ENCODE peak calls at places on chromosomes 13 and 19, in seven cellular contexts. Y is Panc1, W is suprapubic skin, E is esophagus muscularis mucosa, B is K562, Z is SK-N-SH, M is upper lobe of left lung. L is an unnamed sample.

GRCh38 chr13:71360041-71360440 is 507.0 kb downstream of the DACH1 start:
- DNase-seq in Z (no peak), W (no peak), M (no peak), E (no peak), B (no peak), Y (no peak), L (no peak)

GRCh38 chr19:53147645-53148044 is 11.2 kb downstream of the ZNF347 start:
- DNase-seq in E (no peak), Y (no peak), B (no peak), M (no peak), Z (no peak), W (no peak), L (no peak)

GRCh38 chr13:96671073-96671472 is 323.2 kb downstream of the OXGR1 start:
- DNase-seq in Z (no peak), M (no peak), E (no peak), Y (no peak), B (no peak), W (no peak), L (no peak)

GRCh38 chr19:17966497-17967257 is at the start of gene KCNN1:
- DNase-seq in W (no peak), Y (no peak), Z (peak), M (peak), B (peak), E (no peak), L (no peak)

GRCh38 chr13:20141238-20142018 is 19.4 kb downstream of the GJA3 start:
- DNase-seq in Y (no peak), M (no peak), E (no peak), B (no peak), W (no peak), Z (no peak), L (no peak)

GRCh38 chr13:45231722-45232121 is 30.9 kb upstream of the KCTD4 start:
- DNase-seq in B (peak), E (no peak), Y (no peak), M (no peak), Z (peak), W (no peak), L (no peak)

GRCh38 chr19:1261512-1261862 is 7.6 kb upstream of the CIRBP start:
- DNase-seq in E (no peak), B (no peak), M (no peak), Y (no peak), Z (no peak), W (no peak), L (peak)

GRCh38 chr13:46463719-46464118 is 76.7 kb upstream of the RUBCNL start:
- DNase-seq in Y (no peak), Z (no peak), M (peak), W (no peak), B (no peak), E (no peak), L (no peak)

GRCh38 chr13:20812890-20813289 is 39.1 kb upstream of the EEF1AKMT1 start:
- DNase-seq in B (no peak), M (no peak), Y (no peak), Z (no peak), W (no peak), E (no peak), L (no peak)

GRCh38 chr13:108961542-108962125 is 332.2 kb downstream of the MYO16 start:
- DNase-seq in E (no peak), B (peak), Y (peak), Z (peak), M (no peak), W (no peak), L (no peak)

GRCh38 chr19:30450101-30450500 is 77.9 kb downstream of the ZNF536 start:
- DNase-seq in Y (no peak), B (no peak), Z (peak), M (no peak), W (no peak), E (no peak), L (peak)

GRCh38 chr13:29572575-29572974 is 22.9 kb downstream of the SLC7A1 start:
- DNase-seq in Z (no peak), W (no peak), M (no peak), B (no peak), Y (no peak), E (no peak), L (no peak)

GRCh38 chr19:33304760-33305647 is 2.7 kb upstream of the CEBPA start:
- DNase-seq in W (no peak), E (no peak), Y (no peak), B (peak), M (no peak), Z (no peak), L (peak)

GRCh38 chr19:5166262-5166661 is 174.3 kb downstream of the PTPRS start:
- DNase-seq in W (no peak), Z (no peak), E (no peak), Y (no peak), M (no peak), B (no peak), L (no peak)

GRCh38 chr19:39679791-39680168 is 24.1 kb downstream of the LGALS16 start:
- DNase-seq in Y (no peak), W (no peak), E (no peak), B (no peak), Z (no peak), M (no peak), L (no peak)

GRCh38 chr19:31314849-31315620 is 34.2 kb downstream of the TSHZ3 start:
- DNase-seq in Y (no peak), M (peak), W (no peak), Z (peak), B (no peak), E (no peak), L (peak)

GRCh38 chr19:31539386-31539785 is 190.2 kb upstream of the TSHZ3 start:
- DNase-seq in W (no peak), Y (no peak), M (no peak), Z (no peak), E (peak), B (no peak), L (no peak)

GRCh38 chr13:109747524-109747923 is 38.9 kb downstream of the IRS2 start:
- DNase-seq in W (no peak), Z (no peak), B (no peak), M (no peak), Y (no peak), E (no peak), L (no peak)

GRCh38 chr19:15563325-15563794 is 51.7 kb upstream of the CYP4F8 start:
- DNase-seq in Y (no peak), Z (peak), B (peak), E (no peak), M (peak), W (no peak), L (no peak)

GRCh38 chr13:22178878-22179277 is 508.0 kb downstream of the FGF9 start:
- DNase-seq in W (no peak), E (no peak), M (no peak), B (no peak), Z (no peak), Y (no peak), L (no peak)

GRCh38 chr13:36062249-36062648 is 68.9 kb downstream of the DCLK1 start:
- DNase-seq in Y (no peak), M (no peak), E (no peak), B (no peak), Z (no peak), W (no peak), L (no peak)

GRCh38 chr19:3932931-3933810 is at the start of gene NMRK2:
- DNase-seq in E (no peak), Z (peak), M (peak), B (peak), Y (no peak), W (no peak), L (no peak)

GRCh38 chr19:16470911-16471811 is 609 bp downstream of the EPS15L1 start:
- DNase-seq in M (no peak), Z (no peak), E (no peak), W (peak), Y (no peak), B (no peak), L (no peak)

GRCh38 chr19:13460045-13460444 is 46.2 kb downstream of the CACNA1A start:
- DNase-seq in B (no peak), W (no peak), Z (no peak), Y (no peak), E (no peak), M (no peak), L (no peak)

GRCh38 chr19:36115453-36116343 is at the start of gene TBCB:
- DNase-seq in Y (peak), B (peak), M (peak), Z (peak), E (peak), W (peak), L (peak)

GRCh38 chr19:10503002-10503789 is at the start of gene KEAP1:
- DNase-seq in Z (peak), E (no peak), Y (no peak), B (peak), M (peak), W (no peak), L (peak)

GRCh38 chr19:41886761-41887710 is 4.1 kb downstream of the ARHGEF1 start:
- DNase-seq in Z (no peak), B (no peak), E (no peak), Y (no peak), M (no peak), W (no peak), L (no peak)

GRCh38 chr19:10320602-10321416 is 5.0 kb upstream of the FDX2 start:
- DNase-seq in Y (no peak), B (no peak), W (no peak), E (no peak), Z (no peak), M (peak), L (no peak)

GRCh38 chr19:33506498-33506897 is 15.1 kb downstream of the PEPD start:
- DNase-seq in B (no peak), E (no peak), M (no peak), W (no peak), Z (no peak), Y (no peak), L (no peak)

GRCh38 chr13:32391101-32391620 is 36.8 kb downstream of the N4BP2L1 start:
- DNase-seq in W (no peak), Y (no peak), B (no peak), E (no peak), Z (no peak), M (no peak), L (no peak)

GRCh38 chr13:45105895-45106294 is 14.4 kb upstream of the GTF2F2 start:
- DNase-seq in E (no peak), B (no peak), M (no peak), Y (no peak), Z (no peak), W (no peak), L (no peak)

GRCh38 chr19:50719566-50719965 is at the start of gene SHANK1:
- DNase-seq in B (peak), Y (no peak), W (no peak), M (peak), Z (peak), E (no peak), L (no peak)

DNA sequence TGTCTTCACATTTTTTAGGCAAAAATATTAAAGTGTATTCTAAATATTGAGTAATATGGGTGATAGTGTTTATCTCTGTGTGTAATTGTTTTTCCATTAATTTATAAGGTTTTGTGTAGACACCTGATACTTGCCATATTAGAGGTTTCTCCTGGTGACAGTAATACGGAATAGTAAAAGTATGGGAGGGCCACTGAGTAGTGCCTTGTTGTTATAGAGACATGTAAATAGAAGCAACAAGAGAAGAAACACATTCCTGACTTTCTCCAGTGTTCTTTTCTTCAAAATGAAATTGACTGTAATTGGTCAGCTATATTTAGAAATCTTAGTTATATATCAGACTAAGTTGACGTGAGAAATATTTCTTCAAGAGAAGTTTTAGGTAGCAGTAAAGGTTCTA is 18.5 kb downstream of the RNASEH2B start:
- DNase-seq in B (no peak), M (no peak), W (no peak), Y (no peak), Z (no peak), E (no peak), L (no peak)
- H3K27ac ChIP-seq in B (no peak), M (no peak), W (no peak), Y (no peak), Z (no peak), E (no peak), L (no peak)

GRCh38 chr13:111861766-111862366 is 205.1 kb upstream of the SOX1 start:
- DNase-seq in Z (no peak), E (peak), B (no peak), Y (no peak), W (no peak), M (no peak), L (no peak)
- TF ChIP-seq POLR2AphosphoS5 in Z (no peak), E (no peak), B (no peak), Y (no peak), W (no peak), M (no peak), L (no peak)

GRCh38 chr13:98525452-98525851 is 51.5 kb downstream of the STK24 start:
- DNase-seq in E (no peak), W (no peak), B (no peak), Y (no peak), M (no peak), Z (no peak), L (peak)

GRCh38 chr13:98521876-98522275 is 55.0 kb downstream of the STK24 start:
- DNase-seq in W (peak), Y (no peak), B (no peak), Z (no peak), M (no peak), E (no peak), L (no peak)

GRCh38 chr13:98524391-98524790 is 52.5 kb downstream of the STK24 start:
- DNase-seq in E (no peak), M (no peak), B (no peak), Z (no peak), W (no peak), Y (no peak), L (no peak)

GRCh38 chr13:98524793-98525192 is 52.1 kb downstream of the STK24 start:
- DNase-seq in B (no peak), W (no peak), M (no peak), Y (no peak), E (no peak), Z (no peak), L (no peak)

GRCh38 chr13:98523455-98524102 is 53.3 kb downstream of the STK24 start:
- DNase-seq in E (no peak), Z (no peak), B (no peak), M (no peak), Y (no peak), W (no peak), L (no peak)
- H3K27ac ChIP-seq in E (no peak), Z (no peak), B (no peak), M (no peak), Y (no peak), W (peak), L (no peak)

DNA sequence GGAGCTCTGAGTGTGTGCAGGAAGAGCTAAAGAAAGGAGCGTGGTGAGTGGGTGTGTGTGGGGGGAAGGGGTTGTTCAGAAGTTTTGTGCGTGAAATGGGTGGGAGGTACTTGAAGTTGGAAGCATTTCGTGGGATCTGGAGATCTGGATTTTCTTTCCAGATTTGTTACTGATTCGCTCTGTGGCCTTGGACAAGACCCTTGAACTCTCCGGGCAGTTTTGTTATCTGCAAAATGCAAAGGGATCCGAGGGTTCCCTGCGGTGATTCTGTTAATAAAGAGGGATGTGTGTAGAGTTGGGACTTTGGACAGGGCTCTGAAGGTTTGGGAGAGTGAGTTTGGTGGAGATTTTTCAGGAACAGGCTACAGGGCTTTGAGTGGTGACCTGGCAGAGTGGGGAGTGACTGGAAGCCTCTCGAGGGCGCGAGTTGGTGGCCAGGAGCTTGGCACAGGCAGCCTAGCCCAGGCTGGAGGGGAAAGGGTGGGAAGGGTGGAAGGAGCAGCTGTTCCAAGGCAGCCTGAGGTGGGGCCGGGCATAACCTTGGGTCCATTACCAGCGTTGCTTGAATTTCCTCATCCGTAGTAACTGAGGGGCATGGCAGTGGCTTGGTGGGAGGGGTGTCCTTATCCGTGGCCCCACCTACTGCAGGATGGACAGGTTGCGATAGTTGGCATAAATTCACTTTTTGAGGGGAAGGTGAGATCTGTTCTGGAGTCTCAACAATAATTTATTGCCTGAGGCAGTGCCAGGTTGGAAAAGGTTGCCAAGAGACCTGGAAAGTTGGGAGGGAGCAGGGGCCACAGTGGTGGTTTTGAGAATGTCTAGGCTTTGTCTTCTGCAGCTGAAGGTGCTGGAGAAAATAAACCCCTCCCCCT is 2.1 kb downstream of the ACTN4 start:
- DNase-seq in B (no peak), Y (no peak), E (no peak), W (no peak), M (no peak), Z (no peak), L (no peak)
- TF ChIP-seq POLR2AphosphoS5 in B (no peak), Y (no peak), E (peak), W (no peak), M (no peak), Z (no peak), L (peak)

L was measured in sigmoid colon.